ENCODE peak calls at places on chromosomes 4 and X, in eight cellular contexts. W, L, H, D, Q, A, S and P are unnamed samples.

GRCh38 chrX:47515941-47516649 is 33.1 kb upstream of the ZNF41 start:
- DNase-seq in Q (no peak), W (no peak), S (no peak), A (peak; percentile 15), H (no peak), D (no peak), L (no peak), P (no peak)

GRCh38 chr4:103306870-103307345 is 108.8 kb upstream of the CENPE start:
- DNase-seq in H (no peak), L (no peak), W (no peak), Q (no peak), D (peak; percentile 3), A (peak; percentile 7), S (peak; percentile 72), P (no peak)

GRCh38 chr4:102285831-102286230 is 59.5 kb downstream of the SLC39A8 start:
- DNase-seq in A (no peak), S (no peak), W (no peak), H (no peak), Q (peak; percentile 62), L (no peak), D (no peak), P (no peak)

GRCh38 chrX:30530591-30530990 is 47.0 kb downstream of the TASL start:
- DNase-seq in A (peak; percentile 30), S (no peak), D (no peak), L (no peak), H (no peak), Q (peak; percentile 4), W (no peak), P (no peak)

GRCh38 chr4:54543088-54543795 is 114.5 kb upstream of the KIT start:
- DNase-seq in S (no peak), A (peak; percentile 71), L (no peak), Q (no peak), W (no peak), H (no peak), D (no peak), P (no peak)

GRCh38 chr4:108240356-108240755 is 71.6 kb upstream of the LEF1 start:
- DNase-seq in Q (no peak), W (no peak), H (no peak), L (no peak), S (no peak), D (no peak), A (no peak), P (no peak)

GRCh38 chr4:69881173-69881773 is 21.3 kb upstream of the SULT1E1 start:
- DNase-seq in Q (peak; percentile 44), H (no peak), L (no peak), A (peak; percentile 56), D (peak; percentile 62), W (no peak), S (peak; percentile 54), P (peak; percentile 2)

GRCh38 chr4:65007841-65008439 is 598.7 kb upstream of the TECRL start:
- DNase-seq in Q (no peak), S (peak; percentile 69), W (no peak), H (no peak), D (peak; percentile 37), L (no peak), A (peak; percentile 7), P (no peak)

GRCh38 chrX:79080131-79080530 is 64.4 kb upstream of the GPR174 start:
- DNase-seq in L (no peak), H (no peak), Q (peak; percentile 30), S (no peak), D (no peak), W (no peak), A (peak; percentile 0), P (no peak)

GRCh38 chr4:167854881-167855280 is 237.5 kb upstream of the ANXA10 start:
- DNase-seq in H (no peak), A (no peak), Q (no peak), L (no peak), S (no peak), D (no peak), W (no peak), P (no peak)

GRCh38 chrX:45274576-45274975 is 73.9 kb upstream of the DIPK2B start:
- DNase-seq in Q (no peak), D (no peak), H (no peak), L (no peak), A (no peak), S (no peak), W (no peak), P (no peak)

GRCh38 chr4:148575577-148575976 is 133.4 kb upstream of the NR3C2 start:
- DNase-seq in Q (no peak), A (no peak), W (no peak), H (no peak), L (no peak), S (no peak), D (no peak), P (no peak)

GRCh38 chr4:25098964-25099843 is 61.0 kb downstream of the SEPSECS start:
- DNase-seq in Q (no peak), W (peak; percentile 90), H (no peak), L (no peak), S (no peak), D (peak; percentile 2), A (peak; percentile 66), P (peak; percentile 53)

GRCh38 chr4:140027135-140027534 is 126.8 kb downstream of the MAML3 start:
- DNase-seq in A (no peak), Q (no peak), L (no peak), S (no peak), H (no peak), D (no peak), W (no peak), P (no peak)

GRCh38 chrX:66046612-66047235 is 6.8 kb upstream of the VSIG4 start:
- DNase-seq in W (no peak), Q (no peak), H (no peak), D (no peak), S (no peak), A (no peak), L (no peak), P (no peak)

GRCh38 chr4:184598753-184599491 is 50.3 kb downstream of the CASP3 start:
- DNase-seq in Q (no peak), D (no peak), A (peak; percentile 32), S (peak; percentile 48), W (no peak), L (no peak), H (no peak), P (no peak)

GRCh38 chrX:50448565-50448964 is 22.1 kb downstream of the DGKK start:
- DNase-seq in A (no peak), W (no peak), Q (no peak), S (no peak), H (no peak), L (no peak), D (no peak), P (no peak)

GRCh38 chr4:140343303-140343702 is 30.1 kb upstream of the SCOC start:
- DNase-seq in H (no peak), Q (no peak), D (peak; percentile 18), S (no peak), W (no peak), A (no peak), L (no peak), P (no peak)

GRCh38 chr4:87030606-87031441 is 96.0 kb downstream of the AFF1 start:
- DNase-seq in A (peak; percentile 20), W (no peak), L (no peak), D (no peak), Q (no peak), H (no peak), S (peak; percentile 46), P (no peak)

GRCh38 chr4:39169426-39169825 is 12.9 kb upstream of the WDR19 start:
- DNase-seq in W (no peak), D (no peak), A (no peak), H (no peak), L (no peak), Q (no peak), S (no peak), P (no peak)

GRCh38 chr4:183906486-183906735 is 1.3 kb downstream of the STOX2 start:
- DNase-seq in L (no peak), D (no peak), H (no peak), S (no peak), Q (no peak), W (no peak), A (no peak), P (no peak)

GRCh38 chr4:10115657-10116624 is 658 bp downstream of the WDR1 start:
- DNase-seq in Q (no peak), D (peak; percentile 60), L (peak; percentile 72), H (no peak), W (no peak), A (peak; percentile 47), S (peak; percentile 69), P (peak; percentile 24)

GRCh38 chrX:113408843-113409242 is 568.2 kb upstream of the AMOT start:
- DNase-seq in S (no peak), W (no peak), Q (no peak), L (no peak), H (no peak), D (no peak), A (no peak), P (no peak)

GRCh38 chrX:113522814-113523213 is 682.2 kb upstream of the AMOT start:
- DNase-seq in A (no peak), Q (no peak), L (no peak), S (no peak), H (no peak), W (no peak), D (no peak), P (no peak)

GRCh38 chrX:69010339-69010738 is 154.9 kb downstream of the PJA1 start:
- DNase-seq in D (no peak), L (no peak), S (no peak), W (no peak), A (no peak), Q (no peak), H (no peak), P (no peak)

GRCh38 chrX:10769165-10769564 is 148.8 kb upstream of the MID1 start:
- DNase-seq in L (no peak), A (peak; percentile 27), S (peak; percentile 44), Q (peak; percentile 44), W (no peak), D (peak; percentile 79), H (no peak), P (peak; percentile 3)

GRCh38 chrX:136250191-136251041 is 784 bp downstream of the MAP7D3 start:
- DNase-seq in W (no peak), A (peak; percentile 50), L (no peak), Q (peak; percentile 14), S (peak; percentile 18), H (peak; percentile 15), D (no peak), P (no peak)

GRCh38 chr4:152591361-152591760 is 55.5 kb upstream of the FBXW7 start:
- DNase-seq in W (peak; percentile 62), L (no peak), D (peak; percentile 45), Q (peak; percentile 4), S (peak; percentile 61), H (peak; percentile 3), A (peak; percentile 62), P (no peak)

GRCh38 chrX:42869011-42869410 is 91.0 kb upstream of the PPP1R2C start:
- DNase-seq in A (no peak), L (no peak), S (no peak), D (no peak), H (no peak), W (no peak), Q (no peak), P (no peak)

GRCh38 chr4:154566639-154567204 is 3.9 kb downstream of the FGB start:
- DNase-seq in D (no peak), Q (no peak), H (no peak), A (no peak), L (no peak), S (no peak), W (no peak), P (no peak)

GRCh38 chr4:99074816-99075215 is 13.8 kb downstream of the ADH5 start:
- DNase-seq in W (no peak), L (no peak), Q (no peak), A (no peak), D (no peak), S (peak; percentile 67), H (no peak), P (no peak)

GRCh38 chr4:81650871-81651270 is 179.2 kb upstream of the RASGEF1B start:
- DNase-seq in H (no peak), L (no peak), D (peak; percentile 97), Q (no peak), S (peak; percentile 5), W (no peak), A (no peak), P (no peak)

GRCh38 chr4:1354136-1354982 is 7.4 kb downstream of the UVSSA start:
- DNase-seq in H (no peak), L (no peak), S (no peak), W (no peak), Q (no peak), A (no peak), D (no peak), P (no peak)

GRCh38 chr4:52059372-52059771 is 8.3 kb downstream of the SPATA18 start:
- DNase-seq in D (no peak), W (no peak), H (no peak), S (no peak), Q (peak; percentile 78), A (peak; percentile 21), L (no peak), P (no peak)